ENCODE peak calls at places on chromosomes 12 and 14, in five cellular contexts. N is fibroblast of the aortic adventitia, V is glutamatergic neuron, I is mesothelial cell of epicardium, H is GM06990. A is an unnamed sample.

GRCh38 chr12:42298887-42299286 is 27.0 kb downstream of the ZCRB1 start:
- DNase-seq in H (no peak), V (no peak), N (no peak), I (no peak), A (no peak)

GRCh38 chr12:76952995-76953394 is 74.2 kb upstream of the CSRP2 start:
- DNase-seq in I (no peak), H (no peak), N (no peak), V (no peak), A (no peak)

GRCh38 chr12:1917172-1918070 is 1.0 kb downstream of the CACNA2D4 start:
- DNase-seq in H (no peak), V (no peak), I (no peak), N (no peak), A (no peak)

GRCh38 chr12:25151476-25151875 is 43.5 kb downstream of the DNAI7 start:
- DNase-seq in I (no peak), N (peak; percentile 94), V (no peak), H (no peak), A (no peak)

GRCh38 chr12:42410345-42410744 is 84.4 kb downstream of the PPHLN1 start:
- DNase-seq in N (no peak), H (no peak), I (no peak), V (no peak), A (no peak)

GRCh38 chr12:49019435-49020317 is 1.1 kb upstream of the PRKAG1 start:
- DNase-seq in N (peak; percentile 35), H (no peak), V (peak; percentile 54), I (no peak), A (no peak)

GRCh38 chr14:101442451-101442850 is 118.8 kb upstream of the DIO3 start:
- DNase-seq in I (no peak), N (no peak), H (peak; percentile 21), V (no peak), A (no peak)

GRCh38 chr14:80310950-80311349 is 99.6 kb upstream of the DIO2 start:
- DNase-seq in I (no peak), N (peak; percentile 43), H (no peak), V (no peak), A (no peak)

GRCh38 chr12:2609020-2609419 is 185.8 kb upstream of the FKBP4 start:
- DNase-seq in H (no peak), V (no peak), I (no peak), N (no peak), A (no peak)

GRCh38 chr12:115944851-115945496 is 332.5 kb downstream of the MED13L start:
- DNase-seq in N (no peak), V (no peak), I (no peak), H (no peak), A (no peak)

GRCh38 chr12:110467847-110468211 is 228 bp downstream of the GPN3 start:
- DNase-seq in V (no peak), I (no peak), N (no peak), H (no peak), A (no peak)
- TF ChIP-seq CTCF in V (no peak), I (no peak), N (no peak), H (no peak), A (no peak)

GRCh38 chr14:103030741-103031565 is 26.4 kb downstream of the CDC42BPB start:
- DNase-seq in I (no peak), N (no peak), H (no peak), V (no peak), A (no peak)
- TF ChIP-seq CTCF in I (no peak), N (no peak), H (no peak), V (no peak), A (no peak)

DNA sequence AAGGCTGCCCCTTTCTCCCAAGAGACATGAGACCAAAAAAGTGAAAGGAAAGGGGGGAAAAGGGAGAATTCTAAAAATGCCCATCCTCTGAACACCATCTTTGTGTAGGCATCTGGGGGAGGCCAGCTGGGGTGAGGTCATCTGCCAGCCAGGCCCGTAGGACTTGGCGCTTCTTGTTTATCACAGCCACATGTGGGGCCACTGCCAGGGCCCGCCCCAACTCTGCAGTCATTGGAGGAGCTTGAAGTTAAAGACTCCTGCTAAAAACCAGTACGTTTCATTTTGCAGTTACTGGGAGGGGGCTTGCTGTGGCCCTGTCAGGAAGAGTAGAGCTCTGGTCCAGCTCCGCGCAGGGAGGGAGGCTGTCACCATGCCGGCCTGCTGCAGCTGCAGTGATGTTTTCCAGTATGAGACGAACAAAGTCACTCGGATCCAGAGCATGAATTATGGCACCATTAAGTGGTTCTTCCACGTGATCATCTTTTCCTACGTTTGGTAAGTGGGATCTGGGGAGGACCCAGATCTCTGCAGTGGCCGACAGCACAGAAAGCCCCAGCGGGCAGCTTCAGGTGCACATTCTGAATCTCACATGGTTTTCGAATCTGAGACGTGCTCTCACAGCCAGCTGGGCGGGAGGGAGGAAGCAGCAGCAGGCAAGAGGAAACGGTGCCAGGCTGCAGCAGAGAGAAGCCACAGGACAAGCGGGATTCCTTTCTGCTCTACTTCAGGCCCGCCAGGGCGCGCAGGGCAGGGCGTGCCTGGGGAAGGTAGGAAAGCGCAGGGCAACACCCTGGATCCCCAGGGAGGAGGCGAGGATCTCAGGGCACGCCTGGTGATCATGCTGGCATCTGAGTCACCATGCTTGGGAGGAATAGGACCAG is at the start of gene P2RX7:
- DNase-seq in N (peak; percentile 41), I (no peak), H (peak; percentile 58), V (peak; percentile 42), A (no peak)
- TF ChIP-seq CTCF in N (no peak), I (no peak), H (peak; percentile 11), V (no peak), A (no peak)

GRCh38 chr12:85424581-85425348 is 144.7 kb downstream of the ALX1 start:
- DNase-seq in N (peak; percentile 35), I (no peak), H (peak; percentile 54), V (peak; percentile 28), A (peak; percentile 12)
- TF ChIP-seq CTCF in N (peak; percentile 47), I (peak; percentile 59), H (peak; percentile 61), V (peak; percentile 55), A (peak; percentile 75)

GRCh38 chr12:26156201-26156871 is 31.5 kb upstream of the BHLHE41 start:
- DNase-seq in N (no peak), I (no peak), H (peak; percentile 86), V (no peak), A (no peak)

GRCh38 chr12:26156996-26157395 is 32.2 kb upstream of the BHLHE41 start:
- DNase-seq in I (no peak), V (no peak), H (no peak), N (no peak), A (no peak)

GRCh38 chr12:26152507-26153102 is 27.8 kb upstream of the BHLHE41 start:
- DNase-seq in I (no peak), V (no peak), N (no peak), H (no peak), A (no peak)

GRCh38 chr12:26150737-26151450 is 26.1 kb upstream of the BHLHE41 start:
- DNase-seq in N (peak; percentile 93), H (no peak), I (no peak), V (no peak), A (no peak)

DNA sequence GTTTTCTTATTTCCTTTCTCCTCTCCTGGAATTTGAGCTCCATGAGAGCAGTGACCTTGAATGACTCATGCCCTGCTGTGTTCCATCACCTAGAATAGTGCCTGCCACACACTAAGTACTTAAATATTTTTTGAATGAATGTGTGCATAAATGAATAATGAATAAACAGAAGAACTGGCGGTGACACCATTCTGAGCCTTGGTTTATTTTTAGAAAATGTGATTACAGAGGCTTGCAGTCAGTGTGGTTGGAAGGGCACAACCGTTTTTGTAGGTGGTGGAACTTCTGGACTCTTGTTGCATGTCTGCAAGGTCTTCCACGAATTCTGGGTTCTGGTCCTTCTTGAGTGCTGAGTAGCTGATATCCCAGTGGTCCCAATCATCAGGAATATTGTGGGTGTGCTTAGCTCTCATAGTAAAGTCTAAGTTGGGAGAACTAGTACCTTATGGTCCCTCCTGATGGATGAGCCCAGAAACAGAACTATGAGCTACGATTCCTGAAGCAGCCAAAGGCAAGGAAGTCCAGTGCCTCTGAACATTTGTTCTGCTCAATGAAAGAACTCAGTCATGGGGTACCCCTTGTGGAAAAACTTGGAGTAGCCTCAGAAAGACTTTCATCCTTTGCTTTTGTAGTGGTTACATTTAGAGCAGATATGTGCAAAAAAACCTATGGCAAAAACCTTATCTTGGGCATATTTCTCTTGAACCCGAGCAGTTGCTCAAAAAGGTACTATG is 28.8 kb upstream of the BHLHE41 start:
- DNase-seq in N (peak; percentile 97), V (no peak), I (no peak), H (no peak), A (no peak)
- TF ChIP-seq CTCF in N (peak; percentile 41), V (no peak), I (no peak), H (no peak), A (no peak)

A was measured in progenitor cell of endocrine pancreas.